ENCODE peak calls at places on chromosome 14, in four cellular contexts. M, F, A and Z are unnamed samples. For H4K20me1, the result is how much of the 10 kb centered on the place peaks cover.

GRCh38 chr14:56962431-56962830 is 152.2 kb upstream of the OTX2 start:
- DNase-seq in M (no peak), A (no peak), F (no peak), Z (no peak)

GRCh38 chr14:64501326-64502171 is 2.1 kb downstream of the ZBTB25 start:
- DNase-seq in F (no peak), A (no peak), M (peak), Z (no peak)

GRCh38 chr14:41403360-41403759 is 203.3 kb upstream of the LRFN5 start:
- DNase-seq in M (no peak), A (no peak), F (no peak), Z (peak)

GRCh38 chr14:39974036-39974435 is 541.8 kb upstream of the FBXO33 start:
- DNase-seq in F (no peak), A (peak), M (no peak), Z (no peak)

GRCh38 chr14:91511014-91511466 is 930 bp upstream of the PPP4R3A start:
- DNase-seq in M (peak), A (no peak), F (no peak), Z (peak)

GRCh38 chr14:52078093-52078492 is 9.2 kb upstream of the NID2 start:
- DNase-seq in F (no peak), M (no peak), A (no peak), Z (no peak)

GRCh38 chr14:105495101-105495989 is 4.3 kb downstream of the TEDC1 start:
- DNase-seq in M (no peak), F (no peak), A (no peak), Z (no peak)

GRCh38 chr14:74514471-74514932 is 20.9 kb downstream of the ISCA2 start:
- DNase-seq in A (no peak), M (peak), F (no peak), Z (peak)

GRCh38 chr14:89973234-89973823 is 17.6 kb downstream of the TDP1 start:
- DNase-seq in M (peak), F (peak), A (peak), Z (peak)

GRCh38 chr14:78764240-78764639 is 594.1 kb downstream of the NRXN3 start:
- DNase-seq in F (no peak), M (no peak), A (no peak), Z (peak)

GRCh38 chr14:81655423-81656314 is 122.0 kb upstream of the SEL1L start:
- DNase-seq in A (no peak), F (no peak), M (peak), Z (peak)

GRCh38 chr14:30569216-30569902 is 10.4 kb downstream of the G2E3 start:
- DNase-seq in A (no peak), M (peak), F (no peak), Z (peak)

GRCh38 chr14:85607571-85608219 is 77.8 kb downstream of the FLRT2 start:
- DNase-seq in F (no peak), A (no peak), M (no peak), Z (no peak)

GRCh38 chr14:68884031-68885030 is 91.5 kb upstream of the ZFP36L1 start:
- DNase-seq in A (no peak), M (peak), F (no peak), Z (no peak)

GRCh38 chr14:92503756-92504491 is 9.7 kb upstream of the RIN3 start:
- DNase-seq in A (no peak), F (no peak), M (peak), Z (no peak)

GRCh38 chr14:61103541-61104339 is 122.7 kb downstream of the SLC38A6 start:
- DNase-seq in M (peak), A (no peak), F (peak), Z (peak)

GRCh38 chr14:54776361-54777001 is 126.1 kb downstream of the GCH1 start:
- DNase-seq in M (no peak), F (no peak), A (peak), Z (no peak)

GRCh38 chr14:67820428-67820881 is 876 bp downstream of the RAD51B start:
- DNase-seq in F (peak), M (peak), A (no peak), Z (peak)

GRCh38 chr14:38824691-38825090 is 278.3 kb downstream of the SEC23A start:
- DNase-seq in M (no peak), A (no peak), F (no peak), Z (no peak)

GRCh38 chr14:26444745-26445144 is 153.1 kb downstream of the NOVA1 start:
- DNase-seq in F (no peak), A (no peak), M (no peak), Z (peak)

GRCh38 chr14:71682337-71682736 is 249.9 kb upstream of the RGS6 start:
- DNase-seq in A (no peak), M (no peak), F (no peak), Z (no peak)

GRCh38 chr14:56482306-56482705 is 97.3 kb upstream of the TMEM260 start:
- DNase-seq in A (no peak), M (no peak), F (peak), Z (peak)

GRCh38 chr14:55356913-55357312 is 54.7 kb downstream of the ATG14 start:
- DNase-seq in A (no peak), F (no peak), M (peak), Z (no peak)

GRCh38 chr14:59022144-59022543 is 166.3 kb upstream of the DAAM1 start:
- DNase-seq in F (no peak), M (no peak), A (no peak), Z (peak)

GRCh38 chr14:52014601-52015267 is 25.4 kb downstream of the RTRAF start:
- DNase-seq in M (no peak), A (no peak), F (no peak), Z (no peak)

GRCh38 chr14:24851837-24852236 is 198.1 kb downstream of the STXBP6 start:
- DNase-seq in M (no peak), F (no peak), A (no peak), Z (no peak)

GRCh38 chr14:34713681-34714319 is 593 bp downstream of the CFL2 start:
- DNase-seq in F (peak), A (no peak), M (peak), Z (peak)

DNA sequence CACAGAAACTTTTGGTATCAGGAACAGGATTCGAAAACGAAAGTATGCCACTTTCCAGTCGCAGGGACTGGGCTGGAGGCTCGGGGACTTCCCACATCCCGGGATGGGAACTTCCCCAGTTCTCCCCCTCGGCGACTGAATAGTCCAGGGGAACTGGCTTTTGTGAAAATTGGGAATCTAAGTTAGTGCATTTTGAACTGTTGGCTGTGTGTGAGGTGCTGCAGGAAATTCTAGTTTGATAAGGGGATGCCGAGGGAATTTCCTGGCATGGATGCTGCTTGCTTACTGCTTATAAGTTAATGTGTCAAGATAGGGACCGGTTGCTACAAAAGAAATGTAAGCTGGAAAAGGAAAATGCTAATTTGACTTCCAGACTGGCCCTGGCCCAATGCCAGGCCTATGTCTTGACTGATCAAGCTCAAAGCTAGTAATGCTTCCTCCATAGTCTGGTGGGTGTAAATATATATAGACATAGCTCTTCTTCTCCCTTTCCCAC is 73.4 kb upstream of the EIF5 start:
- DNase-seq in A (no peak), F (no peak), M (no peak), Z (no peak)
- TF ChIP-seq JUNB in A (no peak), F (no peak), M (no peak), Z (no peak)

GRCh38 chr14:101874001-101874400 is 90.4 kb upstream of the DYNC1H1 start:
- DNase-seq in A (no peak), F (no peak), M (no peak), Z (no peak)
- H4K20me1 ChIP-seq in A (under half), F (under half), M (under half), Z (under half)

GRCh38 chr14:100388137-100389050 is 65.3 kb downstream of the SLC25A47 start:
- DNase-seq in M (no peak), F (peak), A (no peak), Z (no peak)
- TF ChIP-seq JUNB in M (no peak), F (no peak), A (no peak), Z (no peak)

GRCh38 chr14:96802963-96803362 is 5.8 kb downstream of the VRK1 start:
- DNase-seq in M (no peak), A (no peak), F (peak), Z (no peak)
- H4K20me1 ChIP-seq in M (under half), A (under half), F (under half), Z (half or more)

GRCh38 chr14:50001999-50002925 is 109.4 kb downstream of the ARF6 start:
- DNase-seq in A (peak), F (no peak), M (no peak), Z (peak)
- TF ChIP-seq JUNB in A (peak), F (no peak), M (no peak), Z (no peak)

GRCh38 chr14:77458249-77458950 is 507 bp downstream of the AHSA1 start:
- DNase-seq in M (peak), A (no peak), F (peak), Z (peak)
- H4K20me1 ChIP-seq in M (under half), A (under half), F (under half), Z (under half)

GRCh38 chr14:94129111-94129757 is at the start of gene IFI27L2:
- DNase-seq in F (peak), A (no peak), M (peak), Z (peak)
- TF ChIP-seq JUNB in F (no peak), A (no peak), M (no peak), Z (no peak)

GRCh38 chr14:66069830-66070541 is 416.2 kb upstream of the CCDC196 start:
- DNase-seq in M (no peak), F (no peak), A (no peak), Z (no peak)

GRCh38 chr14:66072190-66072905 is 413.8 kb upstream of the CCDC196 start:
- DNase-seq in M (no peak), A (no peak), F (no peak), Z (no peak)

GRCh38 chr14:66066991-66067788 is 419.0 kb upstream of the CCDC196 start:
- DNase-seq in F (no peak), M (no peak), A (no peak), Z (no peak)

GRCh38 chr14:66074546-66074945 is 411.6 kb upstream of the CCDC196 start:
- DNase-seq in M (no peak), F (no peak), A (no peak), Z (no peak)

DNA sequence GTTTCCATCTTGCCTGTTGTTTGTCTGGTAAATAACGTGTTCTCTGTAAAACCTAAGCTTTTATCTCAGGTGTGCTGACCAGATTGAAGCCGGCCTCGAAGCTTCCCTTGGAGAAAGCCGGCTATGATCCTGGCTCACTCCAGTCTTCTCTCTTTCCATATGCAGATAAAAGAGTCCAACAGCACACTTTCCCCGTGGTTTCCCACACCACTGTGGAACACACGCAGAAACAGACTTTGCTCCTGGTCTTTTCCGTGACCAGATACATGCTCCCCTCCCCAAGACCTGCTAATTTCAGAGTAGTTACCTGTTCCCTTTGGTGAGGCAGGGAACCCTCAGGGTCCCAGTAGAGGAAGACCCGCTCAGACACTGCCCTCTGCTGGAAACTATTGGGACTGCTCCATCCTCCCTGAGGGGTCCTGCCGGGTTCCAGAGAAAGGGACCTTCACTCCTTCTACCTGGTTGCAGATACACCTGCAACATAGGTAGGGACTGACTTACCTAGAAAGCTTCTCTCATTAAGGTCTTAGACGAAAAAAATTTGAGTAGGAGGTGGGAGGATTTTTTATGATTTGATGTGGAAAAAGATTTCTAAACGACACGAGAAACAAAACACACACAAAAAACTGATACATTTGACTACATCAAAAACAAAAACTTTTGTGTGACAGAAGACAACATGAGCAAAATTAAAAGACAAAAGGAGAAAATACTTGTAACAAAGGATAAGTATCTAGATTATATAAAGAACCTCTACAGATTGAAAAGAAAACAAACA is 415.4 kb upstream of the CCDC196 start:
- DNase-seq in M (peak), A (no peak), F (peak), Z (peak)
- H4K20me1 ChIP-seq in M (under half), A (under half), F (under half), Z (under half)

GRCh38 chr14:97275276-97275675 is 478.1 kb downstream of the VRK1 start:
- DNase-seq in M (no peak), F (no peak), A (no peak), Z (no peak)

GRCh38 chr14:97273540-97273939 is 476.4 kb downstream of the VRK1 start:
- DNase-seq in M (no peak), A (no peak), F (no peak), Z (peak)

GRCh38 chr14:97277711-97278110 is 480.5 kb downstream of the VRK1 start:
- DNase-seq in A (no peak), M (no peak), F (no peak), Z (peak)

GRCh38 chr14:97274626-97275025 is 477.4 kb downstream of the VRK1 start:
- DNase-seq in A (no peak), F (no peak), M (no peak), Z (no peak)

GRCh38 chr14:97276573-97276972 is 479.4 kb downstream of the VRK1 start:
- DNase-seq in M (no peak), F (no peak), A (no peak), Z (no peak)
- TF ChIP-seq JUNB in M (no peak), F (no peak), A (no peak), Z (no peak)